ENCODE peak calls at places on chromosome 20, in four cellular contexts. C is coronary artery, B is stomach, O is cardiac muscle cell. T is an unnamed sample.

GRCh38 chr20:25586877-25587276 is 1.5 kb upstream of the NINL start:
- DNase-seq in O (no peak), C (no peak), B (no peak), T (no peak)

GRCh38 chr20:2101057-2101934 is at the start of gene STK35:
- DNase-seq in C (peak), B (no peak), O (no peak), T (no peak)

GRCh38 chr20:32465092-32465900 is 107.2 kb downstream of the ASXL1 start:
- DNase-seq in O (no peak), C (no peak), B (peak), T (no peak)

GRCh38 chr20:47854687-47855212 is 69.5 kb upstream of the SULF2 start:
- DNase-seq in O (peak), B (no peak), C (no peak), T (no peak)

GRCh38 chr20:10761232-10761631 is 87.4 kb upstream of the JAG1 start:
- DNase-seq in C (no peak), O (no peak), B (no peak), T (no peak)

GRCh38 chr20:24206995-24207394 is 218.4 kb upstream of the GGTLC1 start:
- DNase-seq in O (no peak), B (no peak), C (no peak), T (no peak)

GRCh38 chr20:24194133-24194532 is 205.6 kb upstream of the GGTLC1 start:
- DNase-seq in C (no peak), B (no peak), O (no peak), T (no peak)

GRCh38 chr20:47603260-47603659 is 101.6 kb downstream of the NCOA3 start:
- DNase-seq in C (no peak), B (no peak), O (no peak), T (no peak)

GRCh38 chr20:43959079-43959919 is 44.6 kb downstream of the TOX2 start:
- DNase-seq in B (no peak), C (no peak), O (peak), T (no peak)

GRCh38 chr20:25271486-25272222 is 23.8 kb downstream of the PYGB start:
- DNase-seq in O (no peak), B (peak), C (no peak), T (no peak)

GRCh38 chr20:46562373-46563169 is 12.1 kb upstream of the OCSTAMP start:
- DNase-seq in C (peak), B (peak), O (peak), T (peak)

GRCh38 chr20:16135630-16136029 is 437.6 kb downstream of the KIF16B start:
- DNase-seq in C (no peak), O (no peak), B (no peak), T (no peak)

GRCh38 chr20:19176483-19176882 is 36.0 kb upstream of the SLC24A3 start:
- DNase-seq in C (no peak), B (no peak), O (no peak), T (no peak)

GRCh38 chr20:58775371-58775770 is 75.3 kb downstream of the GNAS-AS1 start:
- DNase-seq in C (no peak), O (no peak), B (no peak), T (no peak)

GRCh38 chr20:20492521-20493334 is 124.8 kb downstream of the INSM1 start:
- DNase-seq in C (no peak), B (peak), O (no peak), T (no peak)

GRCh38 chr20:31712112-31712553 is 10.5 kb downstream of the BCL2L1 start:
- DNase-seq in O (peak), B (peak), C (no peak), T (no peak)

GRCh38 chr20:6708010-6708409 is 59.5 kb upstream of the BMP2 start:
- DNase-seq in B (peak), C (no peak), O (no peak), T (peak)

GRCh38 chr20:6134592-6134991 is 11.8 kb upstream of the FERMT1 start:
- DNase-seq in B (no peak), C (no peak), O (no peak), T (no peak)

GRCh38 chr20:49821850-49822249 is 9.2 kb downstream of the SLC9A8 start:
- DNase-seq in C (no peak), B (no peak), O (no peak), T (no peak)

GRCh38 chr20:50434653-50435396 is 75.4 kb upstream of the PTPN1 start:
- DNase-seq in C (no peak), B (no peak), O (no peak), T (peak)

GRCh38 chr20:21571841-21572690 is 58.2 kb upstream of the NKX2-2 start:
- DNase-seq in B (no peak), O (peak), C (no peak), T (no peak)

GRCh38 chr20:63835031-63835858 is 4.2 kb upstream of the ZBTB46 start:
- DNase-seq in C (peak), B (peak), O (peak), T (peak)

GRCh38 chr20:10774357-10774943 is 100.7 kb upstream of the JAG1 start:
- DNase-seq in O (no peak), B (no peak), C (no peak), T (no peak)

GRCh38 chr20:63518351-63518861 is 2.2 kb upstream of the PPDPF start:
- DNase-seq in C (no peak), O (no peak), B (no peak), T (no peak)

GRCh38 chr20:2364014-2364413 is 16.7 kb upstream of the TGM6 start:
- DNase-seq in B (no peak), O (no peak), C (no peak), T (peak)

GRCh38 chr20:17630806-17631195 is 51.2 kb downstream of the RRBP1 start:
- DNase-seq in B (no peak), O (no peak), C (no peak), T (no peak)
- TF ChIP-seq CTCF in B (no peak), O (no peak), C (no peak), T (no peak)

GRCh38 chr20:13012886-13013285 is 4.1 kb downstream of the SPTLC3 start:
- DNase-seq in O (no peak), C (no peak), B (no peak), T (no peak)

GRCh38 chr20:13007596-13007995 is 1.2 kb upstream of the SPTLC3 start:
- DNase-seq in O (no peak), C (no peak), B (no peak), T (no peak)

GRCh38 chr20:13009682-13010406 is 1.1 kb downstream of the SPTLC3 start:
- DNase-seq in B (no peak), C (no peak), O (no peak), T (peak)

GRCh38 chr20:13006825-13007224 is 1.9 kb upstream of the SPTLC3 start:
- DNase-seq in B (no peak), C (no peak), O (no peak), T (peak)

GRCh38 chr20:13008761-13009681 is at the start of gene SPTLC3:
- DNase-seq in O (peak), B (peak), C (peak), T (peak)
- H3K4me3 ChIP-seq in O (peak), B (peak), C (peak), T (peak)

DNA sequence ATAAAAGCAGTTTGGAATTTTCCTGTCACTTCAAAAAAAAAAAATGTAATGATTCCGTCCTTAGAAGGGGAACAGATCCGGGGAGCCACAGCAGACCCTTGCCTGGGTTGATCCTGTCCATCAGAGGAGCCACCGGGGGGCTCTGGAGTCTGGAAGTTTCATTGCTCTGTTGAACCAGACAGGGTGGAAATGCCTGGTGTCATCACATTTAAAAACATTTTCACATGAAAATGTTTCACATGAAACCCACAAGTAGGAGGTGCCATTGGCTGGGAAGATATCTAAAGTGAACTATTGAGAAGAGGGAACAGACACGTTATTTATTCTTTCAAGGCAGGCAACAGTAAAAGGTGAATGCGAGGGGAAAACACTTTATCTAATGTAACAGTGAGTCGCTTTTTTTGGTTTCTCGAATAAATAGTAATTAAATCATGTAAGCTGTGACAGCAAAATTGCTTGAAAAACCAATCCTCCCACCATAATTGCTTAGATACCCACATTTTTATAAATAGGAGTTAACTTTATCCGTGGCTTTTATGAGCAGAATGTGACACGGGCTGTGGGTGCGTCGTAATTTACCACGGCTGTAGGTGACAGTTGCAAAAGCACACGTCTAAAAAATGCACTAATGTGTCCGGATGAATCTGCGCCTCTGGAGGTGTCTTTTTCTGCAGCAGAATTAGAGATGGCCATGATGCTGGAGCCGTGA is 323.4 kb downstream of the TAF4 start:
- DNase-seq in O (no peak), B (no peak), C (no peak), T (no peak)
- TF ChIP-seq CTCF in O (no peak), B (no peak), C (no peak), T (no peak)

DNA sequence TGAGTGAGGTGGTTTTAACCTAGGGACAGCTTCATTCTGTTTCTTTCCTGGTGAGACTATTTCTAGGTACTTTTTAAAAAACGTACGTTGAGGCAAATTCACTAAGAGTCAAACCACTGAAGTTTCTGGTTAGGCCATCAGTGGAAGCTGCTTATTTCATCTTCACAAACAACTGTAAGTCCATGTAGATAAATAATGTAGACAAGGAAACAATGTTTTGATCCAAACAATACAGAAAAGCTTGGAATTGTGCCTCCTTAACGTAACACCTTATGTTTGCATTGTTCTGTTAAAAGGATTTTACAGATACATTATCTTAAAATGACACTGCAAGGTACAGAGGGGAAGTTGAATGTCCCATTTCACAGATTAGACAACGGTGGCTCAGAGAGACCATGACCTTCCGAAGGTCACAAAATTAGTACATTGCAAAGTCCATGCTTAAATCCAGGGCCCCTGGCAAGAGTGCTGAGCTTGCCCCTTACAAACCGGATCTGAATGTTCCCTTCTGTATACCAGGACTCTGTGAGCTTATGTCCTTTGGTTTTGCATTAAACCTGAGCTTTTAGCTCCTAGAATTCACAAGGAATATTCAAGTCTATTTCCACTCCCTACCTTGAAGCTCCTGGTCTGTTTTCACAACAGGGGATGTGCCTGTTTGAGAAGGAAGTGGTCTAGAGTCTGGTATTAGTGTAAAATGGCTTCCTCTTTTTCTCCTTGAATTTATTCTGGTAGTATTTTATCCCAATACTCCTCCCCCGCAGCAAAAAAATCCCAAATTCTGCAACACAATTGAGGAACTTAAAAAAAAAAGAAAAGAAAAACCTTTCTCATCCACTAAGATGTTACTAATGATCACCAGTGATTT is 28.8 kb upstream of the ZNF217 start:
- DNase-seq in C (peak), B (peak), O (no peak), T (no peak)
- H3K4me3 ChIP-seq in C (peak), B (no peak), O (no peak), T (no peak)

GRCh38 chr20:4047614-4048013 is 32.3 kb upstream of the RNF24 start:
- DNase-seq in B (no peak), C (no peak), O (no peak), T (no peak)

GRCh38 chr20:4045082-4045481 is 29.7 kb upstream of the RNF24 start:
- DNase-seq in O (no peak), B (no peak), C (no peak), T (no peak)

GRCh38 chr20:4045741-4046140 is 30.4 kb upstream of the RNF24 start:
- DNase-seq in O (no peak), B (no peak), C (no peak), T (no peak)

GRCh38 chr20:4046926-4047325 is 31.6 kb upstream of the RNF24 start:
- DNase-seq in B (no peak), O (no peak), C (no peak), T (no peak)

DNA sequence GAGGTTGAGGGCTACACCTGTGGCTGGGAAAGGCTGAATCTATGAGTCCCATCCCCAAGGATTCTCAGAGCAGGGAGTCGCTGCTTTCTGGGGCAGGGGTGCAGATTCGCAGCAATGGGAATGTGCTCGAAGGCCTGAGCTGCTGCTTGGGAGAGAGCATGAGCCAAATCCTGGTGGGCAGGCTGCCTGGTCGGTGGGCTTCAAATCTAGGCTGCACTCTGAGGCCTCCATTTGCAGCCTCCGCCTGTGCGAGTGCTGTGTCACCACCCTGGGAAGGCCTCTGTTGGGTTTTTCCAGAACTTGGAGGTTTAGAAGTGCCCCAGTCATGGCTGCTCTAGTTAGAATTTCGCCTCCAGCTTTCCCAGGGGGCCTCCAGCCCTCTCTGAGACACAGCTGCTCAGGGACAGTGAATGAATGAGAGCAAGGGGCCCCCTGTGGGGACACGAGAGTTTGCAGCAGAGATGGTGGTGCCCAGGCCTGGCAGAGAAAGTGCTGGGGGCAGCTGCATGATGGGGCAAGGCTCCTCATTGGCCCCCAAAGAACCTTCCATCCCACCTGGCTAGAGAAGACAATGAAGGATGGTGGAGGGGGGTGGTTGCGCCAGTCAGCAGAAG is 31.1 kb upstream of the RNF24 start:
- DNase-seq in C (no peak), B (no peak), O (no peak), T (no peak)
- TF ChIP-seq CTCF in C (no peak), B (no peak), O (no peak), T (no peak)

GRCh38 chr20:37226889-37227288 is 34.7 kb downstream of the GHRH start:
- DNase-seq in B (peak), C (no peak), O (no peak), T (no peak)

GRCh38 chr20:37228111-37228510 is 33.5 kb downstream of the GHRH start:
- DNase-seq in O (no peak), C (no peak), B (no peak), T (no peak)

GRCh38 chr20:37228656-37229055 is 33.0 kb downstream of the GHRH start:
- DNase-seq in C (no peak), B (no peak), O (no peak), T (no peak)

GRCh38 chr20:37230200-37230599 is 31.4 kb downstream of the GHRH start:
- DNase-seq in C (no peak), O (no peak), B (no peak), T (no peak)

GRCh38 chr20:37229300-37229699 is 32.3 kb downstream of the GHRH start:
- DNase-seq in C (no peak), B (no peak), O (no peak), T (no peak)
- H3K4me3 ChIP-seq in C (no peak), B (no peak), O (no peak), T (no peak)

DNA sequence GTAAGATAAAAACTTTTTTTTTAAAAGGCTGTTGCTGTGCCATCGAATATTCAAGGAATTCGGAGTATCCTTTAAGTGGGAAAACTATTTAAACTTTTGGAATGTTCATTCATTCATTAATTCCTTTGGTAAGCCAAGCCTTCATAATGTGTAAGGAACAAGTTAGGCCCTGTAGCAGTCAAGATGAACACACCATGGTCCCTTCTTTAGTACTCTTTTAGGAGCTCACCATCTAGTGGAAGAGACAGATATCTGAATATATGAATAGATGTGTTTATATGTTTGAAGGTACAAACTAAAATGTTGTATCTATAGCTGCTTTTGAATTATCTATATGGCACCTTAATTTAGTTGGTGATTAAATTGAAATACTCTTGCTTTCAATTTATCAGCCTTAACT is 5.8 kb downstream of the SPO11 start:
- DNase-seq in C (no peak), B (no peak), O (no peak), T (no peak)
- TF ChIP-seq CTCF in C (no peak), B (no peak), O (no peak), T (peak)

GRCh38 chr20:3801846-3802245 is 5.7 kb downstream of the CDC25B start:
- DNase-seq in B (no peak), O (no peak), C (no peak), T (no peak)

GRCh38 chr20:3800256-3800877 is 4.3 kb downstream of the CDC25B start:
- DNase-seq in O (no peak), B (no peak), C (no peak), T (no peak)

GRCh38 chr20:3802524-3803239 is 6.6 kb downstream of the CDC25B start:
- DNase-seq in C (no peak), B (no peak), O (no peak), T (no peak)

GRCh38 chr20:3801299-3801698 is 5.2 kb downstream of the CDC25B start:
- DNase-seq in O (no peak), B (no peak), C (no peak), T (no peak)

GRCh38 chr20:3800878-3801260 is 4.8 kb downstream of the CDC25B start:
- DNase-seq in O (no peak), C (no peak), B (no peak), T (no peak)
- H3K4me3 ChIP-seq in O (no peak), C (no peak), B (no peak), T (no peak)

GRCh38 chr20:57543754-57544153 is 17.2 kb upstream of the PCK1 start:
- DNase-seq in B (no peak), O (no peak), C (no peak), T (no peak)

GRCh38 chr20:57544838-57545564 is 15.9 kb upstream of the PCK1 start:
- DNase-seq in O (no peak), B (no peak), C (no peak), T (no peak)

GRCh38 chr20:57539889-57540288 is 14.9 kb upstream of the CTCFL start:
- DNase-seq in C (no peak), B (no peak), O (no peak), T (no peak)

GRCh38 chr20:57536759-57537724 is 12.1 kb upstream of the CTCFL start:
- DNase-seq in C (no peak), B (no peak), O (no peak), T (no peak)

GRCh38 chr20:57540889-57541288 is 15.9 kb upstream of the CTCFL start:
- DNase-seq in C (no peak), O (no peak), B (peak), T (no peak)
- TF ChIP-seq CTCF in C (no peak), O (no peak), B (no peak), T (no peak)

GRCh38 chr20:13995841-13996240 is 525 bp downstream of the MACROD2 start:
- DNase-seq in B (peak), O (peak), C (no peak), T (no peak)
- H3K4me3 ChIP-seq in B (peak), O (peak), C (peak), T (peak)